ENCODE peak calls at places on chromosome 13, in nine cellular contexts. V, A, K, Z, B, U, M, N and L are unnamed samples.

GRCh38 chr13:106449096-106449495 is 86.4 kb downstream of the EFNB2 start:
- DNase-seq in V (no peak), A (no peak), K (no peak), Z (no peak), B (no peak), U (no peak), M (no peak), N (no peak), L (no peak)

GRCh38 chr13:79741006-79741405 is 260.1 kb downstream of the NDFIP2 start:
- DNase-seq in V (no peak), A (peak; percentile 8), K (no peak), Z (no peak), B (no peak), U (no peak), M (no peak), N (no peak), L (no peak)

GRCh38 chr13:84049442-84049841 is 167.2 kb upstream of the SLITRK1 start:
- DNase-seq in V (no peak), A (no peak), K (no peak), Z (no peak), B (no peak), U (no peak), M (no peak), N (no peak), L (no peak)

GRCh38 chr13:99984463-99985242 is 3.1 kb downstream of the ZIC2 start:
- DNase-seq in V (no peak), A (no peak), K (no peak), Z (no peak), B (no peak), U (no peak), M (peak; percentile 34), N (no peak), L (no peak)

GRCh38 chr13:73754727-73755292 is 379.4 kb downstream of the KLF12 start:
- DNase-seq in V (peak; percentile 14), A (peak; percentile 68), K (peak; percentile 69), Z (no peak), B (no peak), U (peak; percentile 42), M (no peak), N (no peak), L (no peak)

GRCh38 chr13:112885782-112886268 is 83.2 kb upstream of the MCF2L start:
- DNase-seq in V (no peak), A (peak; percentile 74), K (peak; percentile 87), Z (peak; percentile 93), B (no peak), U (peak; percentile 53), M (no peak), N (no peak), L (no peak)

GRCh38 chr13:67223024-67223423 is 7.1 kb downstream of the PCDH9 start:
- DNase-seq in V (peak; percentile 7), A (peak; percentile 43), K (no peak), Z (no peak), B (no peak), U (no peak), M (no peak), N (no peak), L (no peak)

GRCh38 chr13:28805193-28805819 is 14.8 kb upstream of the MTUS2 start:
- DNase-seq in V (no peak), A (no peak), K (peak; percentile 24), Z (no peak), B (no peak), U (no peak), M (peak; percentile 80), N (no peak), L (no peak)

GRCh38 chr13:80458546-80458945 is 117.6 kb upstream of the SPRY2 start:
- DNase-seq in V (peak; percentile 29), A (no peak), K (no peak), Z (no peak), B (no peak), U (no peak), M (no peak), N (no peak), L (no peak)

GRCh38 chr13:107906131-107906530 is 309.2 kb downstream of the LIG4 start:
- DNase-seq in V (no peak), A (no peak), K (no peak), Z (no peak), B (no peak), U (no peak), M (no peak), N (no peak), L (no peak)

GRCh38 chr13:113579686-113580085 is 4.9 kb upstream of the TFDP1 start:
- DNase-seq in V (no peak), A (no peak), K (no peak), Z (no peak), B (no peak), U (no peak), M (no peak), N (no peak), L (no peak)

GRCh38 chr13:77537302-77537919 is 1.9 kb downstream of the SCEL start:
- DNase-seq in V (no peak), A (peak; percentile 92), K (no peak), Z (no peak), B (no peak), U (no peak), M (no peak), N (no peak), L (no peak)